ENCODE peak calls at places on chromosome 1, in five cellular contexts. G, C, Z, Y and H are unnamed samples.
A peak's percentile ranks its signal among the peaks of the same experiment; 100 is the strongest.

GRCh38 chr1:10253755-10254154 is 43.4 kb downstream of the KIF1B start:
- DNase-seq in G (peak; percentile 11), C (peak; percentile 2), Z (peak; percentile 76), Y (no peak), H (no peak)

GRCh38 chr1:219965285-219965684 is 36.9 kb upstream of the SLC30A10 start:
- DNase-seq in G (no peak), C (no peak), Z (no peak), Y (no peak), H (no peak)

GRCh38 chr1:243882276-243882675 is 32.2 kb upstream of the AKT3 start:
- DNase-seq in G (no peak), C (peak; percentile 34), Z (no peak), Y (no peak), H (no peak)

GRCh38 chr1:115204529-115204928 is 115.2 kb upstream of the TSPAN2 start:
- DNase-seq in G (no peak), C (no peak), Z (no peak), Y (no peak), H (no peak)

GRCh38 chr1:209808059-209808494 is 2.1 kb upstream of the IRF6 start:
- DNase-seq in G (no peak), C (peak; percentile 99), Z (peak; percentile 80), Y (no peak), H (no peak)

GRCh38 chr1:204116539-204116938 is 35.3 kb downstream of the ETNK2 start:
- DNase-seq in G (no peak), C (no peak), Z (no peak), Y (no peak), H (no peak)

GRCh38 chr1:52659851-52660596 is 27.1 kb downstream of the SHISAL2A start:
- DNase-seq in G (no peak), C (peak; percentile 20), Z (no peak), Y (no peak), H (no peak)

GRCh38 chr1:83130886-83131691 is 867.8 kb downstream of the TTLL7 start:
- DNase-seq in G (no peak), C (no peak), Z (no peak), Y (no peak), H (no peak)

GRCh38 chr1:117780981-117781475 is 148.4 kb downstream of the GDAP2 start:
- DNase-seq in G (no peak), C (no peak), Z (peak; percentile 36), Y (no peak), H (no peak)

GRCh38 chr1:10400013-10400412 is 1.1 kb downstream of the PGD start:
- DNase-seq in G (no peak), C (no peak), Z (no peak), Y (no peak), H (no peak)

GRCh38 chr1:116855220-116855619 is 54.5 kb upstream of the PTGFRN start:
- DNase-seq in G (no peak), C (no peak), Z (peak; percentile 36), Y (no peak), H (peak; percentile 52)

GRCh38 chr1:158089925-158090675 is 90.6 kb upstream of the CD1D start:
- DNase-seq in G (no peak), C (no peak), Z (no peak), Y (no peak), H (no peak)

GRCh38 chr1:240092301-240093119 is 827 bp downstream of the FMN2 start:
- DNase-seq in G (no peak), C (peak; percentile 60), Z (peak; percentile 60), Y (no peak), H (no peak)

GRCh38 chr1:11736746-11737639 is 1.1 kb downstream of the AGTRAP start:
- DNase-seq in G (peak; percentile 43), C (peak; percentile 75), Z (peak; percentile 65), Y (peak; percentile 60), H (peak; percentile 55)

GRCh38 chr1:155023627-155024026 is 10.0 kb downstream of the DCST2 start:
- DNase-seq in G (no peak), C (no peak), Z (no peak), Y (no peak), H (no peak)

GRCh38 chr1:67441183-67441582 is 11.0 kb upstream of the SERBP1 start:
- DNase-seq in G (peak; percentile 55), C (peak; percentile 35), Z (peak; percentile 53), Y (no peak), H (peak; percentile 64)

GRCh38 chr1:108561731-108562326 is 1.9 kb downstream of the EEIG2 start:
- DNase-seq in G (no peak), C (peak; percentile 84), Z (peak; percentile 75), Y (peak; percentile 91), H (peak; percentile 74)

DNA sequence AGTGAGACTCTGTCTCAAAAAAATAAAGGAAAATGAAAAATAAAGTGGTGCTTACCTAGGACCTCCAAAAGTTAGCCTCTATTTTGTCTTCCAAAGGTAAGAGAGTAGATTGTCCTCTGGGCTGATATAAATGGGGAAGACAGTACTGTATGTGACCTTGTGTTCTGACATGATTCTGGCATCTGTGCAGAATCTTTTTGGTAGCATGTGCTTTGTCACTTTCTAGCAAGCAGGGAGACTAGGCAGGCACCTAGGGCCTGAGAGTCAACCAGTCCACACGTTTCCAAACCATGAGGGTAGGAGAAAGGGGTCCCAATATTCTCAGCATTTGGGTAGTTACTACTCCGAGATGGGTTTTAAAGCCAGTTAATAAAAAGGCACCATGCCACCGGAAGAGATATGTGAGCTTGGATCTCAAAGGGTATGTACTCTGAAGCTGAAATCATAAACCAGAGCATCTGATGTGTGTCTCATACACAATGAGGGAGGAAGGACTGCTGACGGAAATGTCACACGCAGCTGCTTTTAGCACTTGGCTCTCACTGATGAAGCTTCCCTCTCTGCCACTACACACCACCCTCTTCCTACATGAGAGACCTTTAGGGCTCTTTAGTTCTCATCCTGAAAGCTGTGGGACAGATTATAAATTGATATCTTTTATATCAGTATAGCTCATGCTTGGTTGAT is 27.0 kb upstream of the SLC16A1 start:
- DNase-seq in G (no peak), C (no peak), Z (no peak), Y (no peak), H (no peak)
- H3K27ac ChIP-seq in G (no peak overlapping the region), C (no peak overlapping the region), Z (no peak overlapping the region), Y (no peak overlapping the region), H (no peak overlapping the region)

DNA sequence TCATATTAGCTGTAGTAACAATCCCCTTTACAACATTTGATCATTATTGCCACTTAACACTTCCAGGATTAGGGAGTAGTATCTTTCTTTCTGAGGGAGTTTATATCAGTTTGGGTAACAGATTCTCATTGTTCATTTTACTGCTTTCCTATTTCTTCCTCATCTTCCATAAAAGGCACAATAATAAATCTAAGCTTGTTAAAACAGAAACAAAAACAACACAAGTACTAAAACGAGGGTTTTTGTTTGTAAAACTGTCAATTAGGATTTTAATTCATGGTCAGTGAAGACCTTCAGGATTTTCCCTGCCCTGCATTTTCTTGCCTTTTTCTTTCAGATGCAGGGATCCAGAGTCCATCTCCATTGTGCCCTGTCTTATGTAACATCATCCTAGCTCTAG is 29.5 kb downstream of the TMED5 start:
- DNase-seq in G (no peak), C (no peak), Z (no peak), Y (no peak), H (no peak)
- H3K36me3 ChIP-seq in G (peaks cover 10% of the 10 kb centered on the region), C (peaks cover 37% of the 10 kb centered on the region), Z (no peaks in the 10 kb centered on the region), Y (peaks cover 14% of the 10 kb centered on the region), H (peaks cover 69% of the 10 kb centered on the region)

DNA sequence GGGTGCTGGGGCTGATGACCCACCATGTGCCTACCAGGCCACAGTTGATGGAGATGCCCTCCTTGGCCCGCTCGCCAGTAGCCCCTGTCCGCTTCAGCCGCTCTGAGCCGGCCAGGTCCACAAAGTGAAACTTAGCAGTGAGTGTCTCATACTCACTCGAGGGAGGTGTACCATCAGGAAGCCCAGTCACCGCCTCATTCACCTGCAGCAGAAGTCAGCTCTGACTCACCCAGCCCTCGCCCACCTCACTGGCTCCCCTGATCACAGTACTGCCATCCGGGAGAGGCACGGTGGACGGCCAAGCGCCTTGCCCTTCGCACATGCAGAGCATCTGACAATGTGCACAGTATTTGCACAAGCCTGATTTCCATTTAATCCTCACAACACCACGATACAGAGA is 18.8 kb downstream of the KIF21B start:
- DNase-seq in G (no peak), C (peak; percentile 63), Z (no peak), Y (no peak), H (peak; percentile 32)
- H3K27ac ChIP-seq in G (no peak overlapping the region), C (no peak overlapping the region), Z (no peak overlapping the region), Y (no peak overlapping the region), H (no peak overlapping the region)

GRCh38 chr1:34128186-34128889 is 36.7 kb downstream of the CSMD2 start:
- DNase-seq in G (no peak), C (no peak), Z (no peak), Y (no peak), H (no peak)

GRCh38 chr1:34132161-34132420 is 32.9 kb downstream of the CSMD2 start:
- DNase-seq in G (no peak), C (no peak), Z (no peak), Y (no peak), H (no peak)

GRCh38 chr1:34129630-34130029 is 35.4 kb downstream of the CSMD2 start:
- DNase-seq in G (no peak), C (no peak), Z (no peak), Y (no peak), H (no peak)

GRCh38 chr1:34131396-34132160 is 33.5 kb downstream of the CSMD2 start:
- DNase-seq in G (no peak), C (no peak), Z (no peak), Y (no peak), H (no peak)

GRCh38 chr1:34130306-34130705 is 34.7 kb downstream of the CSMD2 start:
- DNase-seq in G (no peak), C (no peak), Z (no peak), Y (no peak), H (no peak)
- H3K36me3 ChIP-seq in G (no peaks in the 10 kb centered on the region), C (no peaks in the 10 kb centered on the region), Z (no peaks in the 10 kb centered on the region), Y (no peaks in the 10 kb centered on the region), H (no peaks in the 10 kb centered on the region)

DNA sequence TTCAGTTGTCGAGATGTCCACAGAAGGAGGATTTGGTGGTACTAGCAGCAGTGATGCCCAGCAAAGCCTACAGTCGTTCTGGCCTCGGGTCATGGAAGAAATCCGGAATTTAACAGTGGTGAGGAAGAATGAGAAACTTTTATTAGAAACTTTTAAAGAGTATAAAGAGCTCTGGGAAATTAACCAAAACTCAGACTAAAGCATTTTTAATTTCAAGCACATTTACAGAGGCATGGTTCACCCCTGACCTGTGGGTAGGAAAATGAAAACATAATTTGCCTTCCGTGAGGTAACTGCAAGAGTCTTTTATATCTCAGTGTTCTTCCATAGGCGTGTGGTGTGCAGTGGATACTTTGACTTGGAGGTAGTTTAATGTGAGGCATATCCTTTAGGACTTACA is 44.8 kb upstream of the KCNQ4 start:
- DNase-seq in G (no peak), C (no peak), Z (no peak), Y (no peak), H (no peak)
- H3K27ac ChIP-seq in G (no peak overlapping the region), C (no peak overlapping the region), Z (no peak overlapping the region), Y (no peak overlapping the region), H (no peak overlapping the region)

GRCh38 chr1:230674581-230674980 is 32.3 kb downstream of the COG2 start:
- DNase-seq in G (no peak), C (no peak), Z (no peak), Y (no peak), H (no peak)
- H3K36me3 ChIP-seq in G (peaks cover 36% of the 10 kb centered on the region), C (peaks cover 76% of the 10 kb centered on the region), Z (peaks cover 7% of the 10 kb centered on the region), Y (peaks cover 33% of the 10 kb centered on the region), H (peaks cover 100% of the 10 kb centered on the region)

GRCh38 chr1:1906185-1907097 is 8.6 kb upstream of the CALML6 start:
- DNase-seq in G (peak; percentile 47), C (peak; percentile 90), Z (peak; percentile 92), Y (peak; percentile 72), H (peak; percentile 89)
- H3K27ac ChIP-seq in G (no peak overlapping the region), C (no peak overlapping the region), Z (no peak overlapping the region), Y (no peak overlapping the region), H (peak overlapping the region; percentile 9)

DNA sequence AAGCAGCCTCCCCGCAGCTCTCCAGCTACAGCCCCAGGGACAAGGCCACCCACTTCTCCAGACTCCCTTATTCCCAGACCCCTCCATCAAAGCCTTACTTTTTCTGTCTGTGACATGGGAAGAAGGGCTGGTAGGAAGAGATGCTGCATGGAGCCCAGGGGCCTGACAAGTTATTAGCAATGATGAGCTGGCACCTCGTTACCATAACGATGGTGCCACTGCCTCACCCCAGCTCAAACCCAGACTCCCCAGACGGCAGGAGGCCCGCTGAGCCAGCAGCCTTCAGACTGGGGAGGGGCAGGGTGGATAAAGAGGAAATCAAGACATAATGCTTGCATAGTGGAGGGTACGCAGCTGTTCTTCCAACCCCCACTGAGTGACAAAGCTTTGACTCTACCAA is 3.3 kb downstream of the DLGAP3 start:
- DNase-seq in G (no peak), C (no peak), Z (no peak), Y (no peak), H (no peak)
- H3K36me3 ChIP-seq in G (no peaks in the 10 kb centered on the region), C (no peaks in the 10 kb centered on the region), Z (no peaks in the 10 kb centered on the region), Y (no peaks in the 10 kb centered on the region), H (no peaks in the 10 kb centered on the region)